ENCODE peak calls at places on chromosomes 5 and 9, in four cellular contexts. Q is HepG2, V is H1, I is GM12878. N is an unnamed sample. For H3K4me1, the result is how much of the 10 kb centered on the place peaks cover.

GRCh38 chr5:150434502-150434901 is 15.0 kb downstream of the RPS14 start:
- DNase-seq in Q (peak), I (no peak), V (no peak), N (no peak)

GRCh38 chr9:93670208-93671029 is 94.0 kb downstream of the PHF2 start:
- DNase-seq in V (no peak), I (no peak), Q (no peak), N (no peak)

GRCh38 chr9:105706156-105706555 is 11.8 kb downstream of the TMEM38B start:
- DNase-seq in V (no peak), I (no peak), Q (no peak), N (no peak)

GRCh38 chr5:173302546-173303155 is 25.6 kb downstream of the STC2 start:
- DNase-seq in Q (peak), V (no peak), I (no peak), N (no peak)

GRCh38 chr5:142156839-142157463 is 48.4 kb downstream of the NDFIP1 start:
- DNase-seq in Q (no peak), I (no peak), V (no peak), N (no peak)

GRCh38 chr5:170430256-170430655 is 41.1 kb upstream of the KCNMB1 start:
- DNase-seq in V (no peak), Q (no peak), I (no peak), N (no peak)

GRCh38 chr9:78064075-78064474 is 32.5 kb upstream of the GNAQ start:
- DNase-seq in Q (no peak), I (no peak), V (no peak), N (no peak)

GRCh38 chr5:24389968-24390367 is 254.8 kb downstream of the CDH10 start:
- DNase-seq in I (no peak), V (no peak), Q (peak), N (no peak)

GRCh38 chr5:179819296-179820126 is 1.2 kb upstream of the SQSTM1 start:
- DNase-seq in Q (peak), V (peak), I (no peak), N (no peak)

DNA sequence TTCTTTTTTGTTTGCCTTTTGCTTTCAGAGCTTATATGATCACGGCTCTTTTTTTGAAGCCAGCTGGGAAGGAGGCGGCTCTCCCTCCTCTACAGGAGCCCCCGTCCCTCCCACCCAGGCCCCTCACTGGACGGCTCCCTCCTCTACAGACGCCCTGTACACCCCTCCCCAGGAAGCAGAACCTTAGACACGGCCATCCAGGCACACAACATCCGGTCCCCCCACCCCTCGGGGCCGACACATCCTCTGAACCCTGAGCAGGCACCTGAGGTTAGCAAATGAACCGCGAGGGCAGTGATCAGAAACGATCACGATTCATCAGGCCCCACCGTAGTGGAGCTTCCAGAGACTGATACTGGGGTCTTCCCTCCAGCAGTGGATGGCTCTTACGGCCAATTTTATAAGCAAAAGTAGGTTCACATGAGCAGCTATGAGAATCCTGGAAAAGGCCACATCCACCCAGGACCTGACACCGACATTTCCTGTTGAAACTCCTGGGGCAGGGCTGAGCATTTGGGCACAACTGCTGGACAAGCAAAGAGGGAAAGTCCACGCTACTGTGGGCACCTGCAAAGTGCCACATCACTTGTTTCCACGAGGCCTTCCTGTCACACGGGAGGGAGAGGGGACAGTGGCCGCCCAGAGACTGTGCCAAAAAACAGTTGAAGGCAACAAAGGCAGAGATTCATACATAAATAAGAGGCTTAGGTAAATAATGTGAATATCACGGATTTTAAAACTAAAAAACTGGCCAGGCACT is 78.9 kb downstream of the SEMA4D start:
- DNase-seq in Q (no peak), V (no peak), I (no peak), N (no peak)
- TF ChIP-seq SUZ12 in Q (no peak), V (no peak), I (no peak), N (no peak)

DNA sequence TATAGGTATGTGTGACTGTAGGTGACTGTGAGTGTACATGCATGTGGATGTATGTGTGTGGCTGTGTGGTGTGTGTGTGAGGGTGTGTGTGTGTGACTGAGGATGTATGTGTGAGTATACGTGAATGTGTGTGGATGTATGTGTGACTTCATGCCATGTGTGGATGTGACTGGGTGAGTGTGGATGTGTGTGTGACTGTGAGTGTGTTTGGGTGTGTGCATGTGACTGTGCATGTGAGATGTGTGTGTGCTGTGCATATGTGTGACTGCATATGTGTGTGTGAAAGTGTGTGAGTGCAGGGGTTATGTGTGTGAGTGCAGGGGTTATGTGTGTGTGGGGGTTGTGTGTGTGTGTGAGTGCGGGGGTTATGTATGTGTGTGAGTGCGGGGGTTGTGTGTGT is 42.3 kb downstream of the RXRA start:
- DNase-seq in I (no peak), Q (no peak), V (no peak), N (no peak)
- H3K4me1 ChIP-seq in I (under half), Q (half or more), V (under half), N (under half)

GRCh38 chr5:79858097-79858723 is 132.9 kb downstream of the MTX3 start:
- DNase-seq in V (peak), Q (peak), I (peak), N (peak)

GRCh38 chr5:79856456-79857055 is 134.5 kb downstream of the MTX3 start:
- DNase-seq in I (no peak), Q (no peak), V (no peak), N (no peak)

GRCh38 chr5:79857692-79858091 is 133.4 kb downstream of the MTX3 start:
- DNase-seq in V (no peak), Q (no peak), I (no peak), N (no peak)

GRCh38 chr5:79864364-79864763 is 126.7 kb downstream of the MTX3 start:
- DNase-seq in I (no peak), Q (no peak), V (peak), N (no peak)

DNA sequence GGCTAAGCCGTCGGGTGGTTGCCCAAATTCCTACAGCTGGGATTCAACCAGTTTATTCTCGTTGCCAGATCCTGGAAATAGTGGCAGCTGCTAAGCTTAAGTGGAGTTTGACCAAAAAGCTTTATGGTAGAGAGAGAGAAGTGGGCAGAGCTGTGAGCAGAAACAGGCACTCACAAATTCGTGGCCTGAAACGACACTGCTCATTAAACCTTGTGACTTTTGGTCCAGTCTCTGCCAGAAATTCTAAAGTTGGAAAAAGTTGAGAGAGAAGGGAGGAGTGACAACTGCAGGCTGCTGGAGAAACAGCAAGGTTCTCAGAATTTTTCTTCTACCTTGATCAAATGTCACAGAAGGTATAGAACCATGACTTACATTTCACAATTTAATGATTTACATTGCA is 131.5 kb downstream of the MTX3 start:
- DNase-seq in I (no peak), V (peak), Q (no peak), N (no peak)
- TF ChIP-seq YY1 in I (no peak), V (no peak), Q (no peak), N (no peak)

DNA sequence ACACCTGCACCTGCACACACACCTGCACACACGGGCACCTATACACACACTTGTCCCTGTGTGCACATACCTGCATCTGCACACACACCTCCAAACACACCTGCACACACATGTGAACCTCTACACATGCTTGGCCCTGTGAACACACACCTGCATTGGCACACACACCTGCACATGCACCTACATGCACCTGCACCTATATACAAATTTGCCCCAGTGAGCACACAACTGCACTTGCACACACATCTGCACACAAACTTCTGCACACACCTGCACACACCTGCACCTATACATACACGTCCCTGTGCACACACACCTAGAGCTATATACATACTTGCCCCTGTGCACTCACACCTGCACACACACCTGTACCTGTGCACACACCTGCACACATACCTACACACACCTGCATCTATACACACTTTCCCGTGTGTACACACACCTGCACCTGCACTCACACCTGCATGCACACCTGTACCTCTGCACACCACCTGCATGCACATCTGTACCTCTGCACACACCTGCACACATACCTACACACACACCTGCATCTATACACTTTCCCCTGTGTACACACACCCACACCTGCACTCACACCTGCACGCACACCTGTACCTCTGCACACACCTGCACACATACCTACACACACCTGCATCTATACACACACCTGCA is 21.5 kb upstream of the LPCAT1 start:
- DNase-seq in V (no peak), Q (no peak), I (no peak), N (no peak)
- TF ChIP-seq SUZ12 in V (no peak), Q (no peak), I (no peak), N (no peak)